ENCODE peak calls at places on chromosomes 3 and 15, in ten cellular contexts. One of them, this sample, is unnamed.

GRCh38 chr3:195711813-195712534 is 8.8 kb upstream of the MUC20 start:
- DNase-seq in central memory CD4-positive, alpha-beta T cell: no peak
- DNase-seq in NB4: no peak
- DNase-seq in bronchial epithelial cell: no peak
- DNase-seq in T47D: no peak
- DNase-seq in ovary: no peak
- DNase-seq in Calu3: no peak
- DNase-seq in Panc1: no peak
- DNase-seq in esophagus squamous epithelium: no peak
- DNase-seq in HEK293T: no peak
- DNase-seq in this sample: no peak

GRCh38 chr15:50911001-50911400 is 2.5 kb downstream of the AP4E1 start:
- DNase-seq in Calu3: no peak
- DNase-seq in ovary: no peak
- DNase-seq in bronchial epithelial cell: no peak
- DNase-seq in NB4: peak
- DNase-seq in T47D: peak
- DNase-seq in Panc1: no peak
- DNase-seq in HEK293T: no peak
- DNase-seq in esophagus squamous epithelium: no peak
- DNase-seq in central memory CD4-positive, alpha-beta T cell: no peak
- DNase-seq in this sample: no peak

GRCh38 chr15:62618432-62618831 is 424.1 kb upstream of the TPM1 start:
- DNase-seq in central memory CD4-positive, alpha-beta T cell: no peak
- DNase-seq in bronchial epithelial cell: peak
- DNase-seq in esophagus squamous epithelium: no peak
- DNase-seq in Panc1: no peak
- DNase-seq in HEK293T: no peak
- DNase-seq in T47D: no peak
- DNase-seq in Calu3: no peak
- DNase-seq in NB4: no peak
- DNase-seq in ovary: no peak
- DNase-seq in this sample: peak

GRCh38 chr15:81410318-81410753 is 36.3 kb upstream of the TMC3 start:
- DNase-seq in T47D: peak
- DNase-seq in central memory CD4-positive, alpha-beta T cell: peak
- DNase-seq in Calu3: peak
- DNase-seq in Panc1: peak
- DNase-seq in HEK293T: peak
- DNase-seq in esophagus squamous epithelium: no peak
- DNase-seq in NB4: peak
- DNase-seq in ovary: no peak
- DNase-seq in bronchial epithelial cell: peak
- DNase-seq in this sample: peak

GRCh38 chr3:177498037-177498857 is 301.0 kb upstream of the TBL1XR1 start:
- DNase-seq in ovary: no peak
- DNase-seq in central memory CD4-positive, alpha-beta T cell: no peak
- DNase-seq in T47D: peak
- DNase-seq in Calu3: peak
- DNase-seq in esophagus squamous epithelium: no peak
- DNase-seq in NB4: peak
- DNase-seq in bronchial epithelial cell: peak
- DNase-seq in HEK293T: no peak
- DNase-seq in Panc1: no peak
- DNase-seq in this sample: no peak

GRCh38 chr3:29176501-29176900 is 104.4 kb upstream of the RBMS3 start:
- DNase-seq in T47D: no peak
- DNase-seq in central memory CD4-positive, alpha-beta T cell: no peak
- DNase-seq in Panc1: no peak
- DNase-seq in NB4: no peak
- DNase-seq in esophagus squamous epithelium: no peak
- DNase-seq in HEK293T: no peak
- DNase-seq in Calu3: no peak
- DNase-seq in bronchial epithelial cell: no peak
- DNase-seq in ovary: peak
- DNase-seq in this sample: no peak

GRCh38 chr15:52331490-52332240 is 36.1 kb upstream of the MYO5C start:
- DNase-seq in Panc1: peak
- DNase-seq in ovary: no peak
- DNase-seq in central memory CD4-positive, alpha-beta T cell: peak
- DNase-seq in HEK293T: peak
- DNase-seq in T47D: peak
- DNase-seq in esophagus squamous epithelium: no peak
- DNase-seq in Calu3: peak
- DNase-seq in bronchial epithelial cell: peak
- DNase-seq in NB4: peak
- DNase-seq in this sample: peak

GRCh38 chr15:40894689-40895308 is 549 bp downstream of the VPS18 start:
- DNase-seq in Calu3: peak
- DNase-seq in bronchial epithelial cell: peak
- DNase-seq in central memory CD4-positive, alpha-beta T cell: peak
- DNase-seq in ovary: no peak
- DNase-seq in esophagus squamous epithelium: no peak
- DNase-seq in Panc1: no peak
- DNase-seq in NB4: peak
- DNase-seq in T47D: peak
- DNase-seq in HEK293T: peak
- DNase-seq in this sample: peak

GRCh38 chr3:154122912-154123559 is 1.8 kb downstream of the ARHGEF26 start:
- DNase-seq in central memory CD4-positive, alpha-beta T cell: no peak
- DNase-seq in ovary: no peak
- DNase-seq in T47D: no peak
- DNase-seq in HEK293T: peak
- DNase-seq in Calu3: peak
- DNase-seq in esophagus squamous epithelium: no peak
- DNase-seq in NB4: no peak
- DNase-seq in Panc1: no peak
- DNase-seq in bronchial epithelial cell: peak
- DNase-seq in this sample: no peak

GRCh38 chr3:100492810-100493140 is 356 bp downstream of the TMEM45A start:
- DNase-seq in Panc1: no peak
- DNase-seq in NB4: no peak
- DNase-seq in esophagus squamous epithelium: no peak
- DNase-seq in T47D: no peak
- DNase-seq in Calu3: no peak
- DNase-seq in central memory CD4-positive, alpha-beta T cell: no peak
- DNase-seq in bronchial epithelial cell: peak
- DNase-seq in HEK293T: no peak
- DNase-seq in ovary: no peak
- DNase-seq in this sample: no peak

GRCh38 chr3:175895731-175896130 is 1036.6 kb downstream of the NAALADL2 start:
- DNase-seq in bronchial epithelial cell: no peak
- DNase-seq in esophagus squamous epithelium: no peak
- DNase-seq in HEK293T: no peak
- DNase-seq in ovary: no peak
- DNase-seq in Calu3: no peak
- DNase-seq in NB4: no peak
- DNase-seq in T47D: no peak
- DNase-seq in Panc1: no peak
- DNase-seq in central memory CD4-positive, alpha-beta T cell: no peak
- DNase-seq in this sample: no peak

GRCh38 chr3:65888980-65889706 is 149.6 kb downstream of the MAGI1 start:
- DNase-seq in ovary: no peak
- DNase-seq in NB4: no peak
- DNase-seq in Calu3: no peak
- DNase-seq in esophagus squamous epithelium: no peak
- DNase-seq in T47D: no peak
- DNase-seq in central memory CD4-positive, alpha-beta T cell: no peak
- DNase-seq in Panc1: peak
- DNase-seq in HEK293T: no peak
- DNase-seq in bronchial epithelial cell: peak
- DNase-seq in this sample: peak

GRCh38 chr3:4670352-4670751 is 177.2 kb downstream of the ITPR1 start:
- DNase-seq in Panc1: no peak
- DNase-seq in Calu3: no peak
- DNase-seq in HEK293T: peak
- DNase-seq in T47D: peak
- DNase-seq in esophagus squamous epithelium: no peak
- DNase-seq in central memory CD4-positive, alpha-beta T cell: no peak
- DNase-seq in NB4: peak
- DNase-seq in bronchial epithelial cell: no peak
- DNase-seq in ovary: no peak
- DNase-seq in this sample: no peak

GRCh38 chr3:29183346-29184087 is 97.4 kb upstream of the RBMS3 start:
- DNase-seq in central memory CD4-positive, alpha-beta T cell: no peak
- DNase-seq in ovary: no peak
- DNase-seq in Calu3: no peak
- DNase-seq in bronchial epithelial cell: peak
- DNase-seq in esophagus squamous epithelium: no peak
- DNase-seq in Panc1: no peak
- DNase-seq in HEK293T: no peak
- DNase-seq in T47D: no peak
- DNase-seq in NB4: no peak
- DNase-seq in this sample: peak

GRCh38 chr3:159416854-159417253 is 571.8 kb upstream of the IL12A start:
- DNase-seq in ovary: no peak
- DNase-seq in NB4: no peak
- DNase-seq in central memory CD4-positive, alpha-beta T cell: no peak
- DNase-seq in HEK293T: peak
- DNase-seq in Panc1: no peak
- DNase-seq in Calu3: no peak
- DNase-seq in esophagus squamous epithelium: no peak
- DNase-seq in T47D: peak
- DNase-seq in bronchial epithelial cell: no peak
- DNase-seq in this sample: peak

GRCh38 chr3:33096103-33096868 is 660 bp downstream of the GLB1 start:
- DNase-seq in central memory CD4-positive, alpha-beta T cell: peak
- DNase-seq in Calu3: peak
- DNase-seq in T47D: peak
- DNase-seq in Panc1: no peak
- DNase-seq in HEK293T: peak
- DNase-seq in esophagus squamous epithelium: no peak
- DNase-seq in NB4: peak
- DNase-seq in bronchial epithelial cell: peak
- DNase-seq in ovary: peak
- DNase-seq in this sample: peak

GRCh38 chr3:77081240-77081661 is 41.4 kb downstream of the ROBO2 start:
- DNase-seq in bronchial epithelial cell: peak
- DNase-seq in Calu3: peak
- DNase-seq in NB4: no peak
- DNase-seq in central memory CD4-positive, alpha-beta T cell: no peak
- DNase-seq in ovary: peak
- DNase-seq in esophagus squamous epithelium: no peak
- DNase-seq in Panc1: no peak
- DNase-seq in HEK293T: peak
- DNase-seq in T47D: peak
- DNase-seq in this sample: peak

GRCh38 chr3:181066688-181067087 is 77.2 kb upstream of the DNAJC19 start:
- DNase-seq in T47D: no peak
- DNase-seq in central memory CD4-positive, alpha-beta T cell: no peak
- DNase-seq in Calu3: no peak
- DNase-seq in esophagus squamous epithelium: no peak
- DNase-seq in ovary: no peak
- DNase-seq in NB4: no peak
- DNase-seq in Panc1: no peak
- DNase-seq in bronchial epithelial cell: no peak
- DNase-seq in HEK293T: no peak
- DNase-seq in this sample: no peak

GRCh38 chr15:44441095-44441501 is 13.7 kb downstream of the CTDSPL2 start:
- DNase-seq in central memory CD4-positive, alpha-beta T cell: no peak
- DNase-seq in NB4: peak
- DNase-seq in ovary: no peak
- DNase-seq in bronchial epithelial cell: no peak
- DNase-seq in T47D: no peak
- DNase-seq in esophagus squamous epithelium: no peak
- DNase-seq in Calu3: no peak
- DNase-seq in HEK293T: no peak
- DNase-seq in Panc1: no peak
- DNase-seq in this sample: no peak

GRCh38 chr3:126212629-126213375 is 32.4 kb upstream of the ALDH1L1 start:
- DNase-seq in NB4: peak
- DNase-seq in Calu3: peak
- DNase-seq in Panc1: no peak
- DNase-seq in ovary: peak
- DNase-seq in HEK293T: peak
- DNase-seq in central memory CD4-positive, alpha-beta T cell: no peak
- DNase-seq in T47D: no peak
- DNase-seq in esophagus squamous epithelium: no peak
- DNase-seq in bronchial epithelial cell: peak
- DNase-seq in this sample: peak

GRCh38 chr15:85786778-85787114 is 8.0 kb downstream of the KLHL25 start:
- DNase-seq in bronchial epithelial cell: no peak
- DNase-seq in NB4: no peak
- DNase-seq in esophagus squamous epithelium: no peak
- DNase-seq in central memory CD4-positive, alpha-beta T cell: no peak
- DNase-seq in Calu3: no peak
- DNase-seq in HEK293T: no peak
- DNase-seq in ovary: no peak
- DNase-seq in Panc1: no peak
- DNase-seq in T47D: no peak
- DNase-seq in this sample: no peak

GRCh38 chr3:194540268-194540937 is 53.6 kb upstream of the ATP13A3 start:
- DNase-seq in Calu3: no peak
- DNase-seq in T47D: no peak
- DNase-seq in bronchial epithelial cell: no peak
- DNase-seq in esophagus squamous epithelium: no peak
- DNase-seq in NB4: peak
- DNase-seq in HEK293T: no peak
- DNase-seq in Panc1: no peak
- DNase-seq in central memory CD4-positive, alpha-beta T cell: no peak
- DNase-seq in ovary: no peak
- DNase-seq in this sample: peak

GRCh38 chr3:43531835-43532234 is 90.0 kb downstream of the ANO10 start:
- DNase-seq in Panc1: peak
- DNase-seq in central memory CD4-positive, alpha-beta T cell: no peak
- DNase-seq in HEK293T: no peak
- DNase-seq in ovary: no peak
- DNase-seq in bronchial epithelial cell: peak
- DNase-seq in T47D: no peak
- DNase-seq in Calu3: no peak
- DNase-seq in esophagus squamous epithelium: no peak
- DNase-seq in NB4: no peak
- DNase-seq in this sample: peak

GRCh38 chr3:113966172-113966571 is 18.4 kb downstream of the ZDHHC23 start:
- DNase-seq in ovary: no peak
- DNase-seq in Calu3: peak
- DNase-seq in bronchial epithelial cell: no peak
- DNase-seq in HEK293T: no peak
- DNase-seq in NB4: no peak
- DNase-seq in Panc1: no peak
- DNase-seq in esophagus squamous epithelium: no peak
- DNase-seq in central memory CD4-positive, alpha-beta T cell: no peak
- DNase-seq in T47D: peak
- DNase-seq in this sample: no peak

GRCh38 chr15:88797648-88798339 is 5.4 kb upstream of the ACAN start:
- DNase-seq in ovary: no peak
- DNase-seq in HEK293T: no peak
- DNase-seq in NB4: no peak
- DNase-seq in esophagus squamous epithelium: no peak
- DNase-seq in Calu3: no peak
- DNase-seq in T47D: no peak
- DNase-seq in central memory CD4-positive, alpha-beta T cell: no peak
- DNase-seq in bronchial epithelial cell: no peak
- DNase-seq in Panc1: no peak
- DNase-seq in this sample: no peak

This sample was measured in fibroblast of gingiva.